ENCODE peak calls at places on chromosome 14, in four cellular contexts. P is A549, L is WERI-Rb-1, K is neural progenitor cell. V is an unnamed sample.

GRCh38 chr14:90871605-90872233 is 55.5 kb upstream of the TTC7B start:
- DNase-seq in L (no peak), P (no peak), K (no peak), V (no peak)

GRCh38 chr14:93089501-93090269 is 26.0 kb downstream of the ITPK1 start:
- DNase-seq in L (no peak), P (no peak), K (peak; percentile 36), V (peak; percentile 57)

GRCh38 chr14:73723799-73724621 is 9.8 kb upstream of the PNMA1 start:
- DNase-seq in P (peak; percentile 74), L (no peak), K (peak; percentile 38), V (peak; percentile 93)

GRCh38 chr14:91835197-91835919 is 32.0 kb downstream of the TC2N start:
- DNase-seq in K (no peak), L (no peak), P (no peak), V (no peak)

GRCh38 chr14:100841445-100842403 is 15.8 kb downstream of the MEG3 start:
- DNase-seq in P (no peak), K (no peak), L (no peak), V (peak; percentile 28)

GRCh38 chr14:92500491-92500941 is 13.1 kb upstream of the RIN3 start:
- DNase-seq in L (no peak), P (no peak), K (peak; percentile 41), V (no peak)

GRCh38 chr14:93103392-93104080 is 12.2 kb downstream of the ITPK1 start:
- DNase-seq in L (no peak), P (no peak), K (no peak), V (peak; percentile 59)

GRCh38 chr14:63910593-63911363 is 58.0 kb downstream of the SYNE2 start:
- DNase-seq in K (peak; percentile 12), P (no peak), L (no peak), V (no peak)

GRCh38 chr14:92513966-92514843 is 624 bp downstream of the RIN3 start:
- DNase-seq in P (peak; percentile 40), L (no peak), K (peak; percentile 43), V (peak; percentile 77)

GRCh38 chr14:72169521-72169920 is 237.3 kb downstream of the RGS6 start:
- DNase-seq in L (no peak), P (no peak), K (no peak), V (no peak)

GRCh38 chr14:81509321-81509720 is 24.3 kb downstream of the SEL1L start:
- DNase-seq in P (no peak), L (no peak), K (no peak), V (no peak)

GRCh38 chr14:49770212-49770817 is 2.4 kb downstream of the KLHDC2 start:
- DNase-seq in L (no peak), K (no peak), P (no peak), V (no peak)

GRCh38 chr14:104284636-104285482 is 146.5 kb downstream of the KIF26A start:
- DNase-seq in L (peak; percentile 2), K (no peak), P (no peak), V (peak; percentile 64)

GRCh38 chr14:93343266-93343665 is 3.7 kb upstream of the COX8C start:
- DNase-seq in P (no peak), K (no peak), L (no peak), V (no peak)

GRCh38 chr14:101535232-101535631 is 26.1 kb upstream of the DIO3 start:
- DNase-seq in L (no peak), K (no peak), P (peak; percentile 51), V (no peak)

GRCh38 chr14:70121521-70121920 is 67.2 kb downstream of the SLC8A3 start:
- DNase-seq in K (peak; percentile 93), L (no peak), P (no peak), V (no peak)

GRCh38 chr14:67653651-67654280 is 20.7 kb downstream of the VTI1B start:
- DNase-seq in P (no peak), K (no peak), L (peak; percentile 80), V (no peak)

GRCh38 chr14:103730490-103731035 is 15.0 kb downstream of the ZFYVE21 start:
- DNase-seq in L (no peak), K (no peak), P (no peak), V (peak; percentile 61)

GRCh38 chr14:91636604-91637003 is 95.3 kb downstream of the CATSPERB start:
- DNase-seq in L (no peak), K (no peak), P (no peak), V (no peak)

GRCh38 chr14:88503754-88504406 is 50.9 kb downstream of the PTPN21 start:
- DNase-seq in K (no peak), P (no peak), L (no peak), V (no peak)

GRCh38 chr14:61388976-61389576 is 67.7 kb downstream of the PRKCH start:
- DNase-seq in K (no peak), P (no peak), L (no peak), V (no peak)

GRCh38 chr14:52342849-52343606 is 28.9 kb downstream of the PTGER2 start:
- DNase-seq in P (no peak), L (no peak), K (no peak), V (no peak)

GRCh38 chr14:24307575-24308341 is at the start of gene CIDEB:
- DNase-seq in L (peak; percentile 59), P (peak; percentile 77), K (peak; percentile 66), V (no peak)

GRCh38 chr14:103562385-103563088 is at the start of the genes BAG5 and COA8:
- DNase-seq in P (peak; percentile 84), L (peak; percentile 92), K (peak; percentile 96), V (peak; percentile 97)

GRCh38 chr14:90502760-90503159 is 105.9 kb downstream of the CALM1 start:
- DNase-seq in L (no peak), P (no peak), K (no peak), V (no peak)

GRCh38 chr14:51304428-51304827 is 64.4 kb downstream of the TMX1 start:
- DNase-seq in L (no peak), P (no peak), K (no peak), V (no peak)

GRCh38 chr14:32367501-32367900 is 38.4 kb downstream of the AKAP6 start:
- DNase-seq in K (no peak), L (no peak), P (no peak), V (no peak)

GRCh38 chr14:54650331-54651017 is 83.5 kb downstream of the SAMD4A start:
- DNase-seq in L (no peak), K (no peak), P (peak; percentile 21), V (peak; percentile 88)

GRCh38 chr14:63454863-63455622 is 88.1 kb downstream of the PPP2R5E start:
- DNase-seq in K (no peak), P (no peak), L (no peak), V (no peak)

GRCh38 chr14:69501362-69501964 is 16.9 kb downstream of the PLEKHD1 start:
- DNase-seq in L (no peak), P (no peak), K (no peak), V (peak; percentile 45)

GRCh38 chr14:31930493-31931225 is 146.4 kb upstream of the ARHGAP5 start:
- DNase-seq in K (no peak), P (peak; percentile 38), L (no peak), V (no peak)

GRCh38 chr14:90060312-90060964 is 1.4 kb upstream of the KCNK13 start:
- DNase-seq in L (peak; percentile 89), K (peak; percentile 85), P (peak; percentile 48), V (peak; percentile 77)

GRCh38 chr14:72492196-72492595 is 401.7 kb downstream of the DPF3 start:
- DNase-seq in P (no peak), K (no peak), L (no peak), V (no peak)

DNA sequence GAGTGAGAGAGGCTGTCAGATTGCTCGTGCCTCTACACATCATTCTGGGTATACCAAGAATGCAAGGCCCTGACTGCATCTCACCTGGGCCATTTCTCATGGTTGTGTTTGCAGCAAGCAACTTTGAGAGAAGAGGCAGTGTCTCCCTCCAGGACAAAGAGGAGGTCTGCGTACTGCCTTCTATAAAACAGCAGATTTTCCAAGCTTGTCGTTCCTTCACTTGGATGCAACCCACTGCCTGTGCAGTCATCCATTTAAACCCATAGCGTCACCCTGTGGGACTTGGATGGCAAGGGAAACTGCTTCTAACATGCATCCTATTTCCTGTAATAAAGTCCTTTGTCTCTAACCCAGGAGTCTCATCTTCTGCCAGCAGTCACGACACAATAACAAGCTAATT is 1.3 kb downstream of the POMT2 start:
- DNase-seq in P (no peak), K (no peak), L (no peak), V (no peak)
- H3K4me3 ChIP-seq in P (peak overlapping the region; percentile 99), K (peak overlapping the region; percentile 75), L (no peak overlapping the region), V (peak overlapping the region; percentile 90)

GRCh38 chr14:94887591-94887990 is 117.7 kb upstream of the GSC start:
- DNase-seq in P (no peak), K (no peak), L (no peak), V (no peak)
- H3K9me3 ChIP-seq in P (no peaks in the 10 kb centered on the region), K (no peaks in the 10 kb centered on the region), L (no peaks in the 10 kb centered on the region), V (no peaks in the 10 kb centered on the region)

DNA sequence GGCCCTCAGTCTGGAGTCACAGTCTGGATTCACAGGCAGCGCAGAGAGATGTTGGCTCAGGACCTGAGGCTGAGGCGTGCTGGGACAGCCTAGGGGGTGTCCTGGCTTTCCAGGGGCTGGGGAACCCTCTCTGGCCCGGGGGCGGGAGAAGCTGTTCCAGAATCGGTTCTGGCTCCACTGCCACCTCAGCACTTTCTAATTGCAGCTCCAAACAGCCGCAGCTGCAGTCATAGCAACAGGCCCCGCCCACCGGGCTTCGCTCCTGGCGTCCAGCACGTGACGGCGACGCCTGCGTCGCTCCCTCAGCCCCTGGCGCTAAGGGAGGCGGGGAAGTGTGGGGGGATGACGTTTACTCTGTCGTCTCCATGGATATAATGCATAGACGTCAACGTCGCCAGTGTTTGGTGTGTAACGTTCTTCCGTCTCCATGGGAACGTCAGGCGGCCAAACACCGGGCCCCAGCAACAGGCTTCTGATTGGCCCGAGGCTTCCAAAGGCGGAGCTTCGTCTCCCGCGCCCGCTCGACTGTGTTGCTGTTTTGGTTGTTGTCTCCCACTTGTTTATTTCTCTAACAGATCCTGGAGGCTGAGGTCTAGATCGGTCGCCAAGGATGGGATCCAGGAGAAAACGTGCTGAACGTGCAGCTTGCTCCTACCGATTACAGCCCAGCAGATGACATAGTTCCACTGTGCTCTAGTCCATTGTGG is 19.7 kb upstream of the FOS start:
- DNase-seq in K (peak; percentile 100), L (peak; percentile 99), P (peak; percentile 98), V (peak; percentile 100)
- TF ChIP-seq CTCF in K (no peak), L (no peak), P (no peak), V (no peak)

DNA sequence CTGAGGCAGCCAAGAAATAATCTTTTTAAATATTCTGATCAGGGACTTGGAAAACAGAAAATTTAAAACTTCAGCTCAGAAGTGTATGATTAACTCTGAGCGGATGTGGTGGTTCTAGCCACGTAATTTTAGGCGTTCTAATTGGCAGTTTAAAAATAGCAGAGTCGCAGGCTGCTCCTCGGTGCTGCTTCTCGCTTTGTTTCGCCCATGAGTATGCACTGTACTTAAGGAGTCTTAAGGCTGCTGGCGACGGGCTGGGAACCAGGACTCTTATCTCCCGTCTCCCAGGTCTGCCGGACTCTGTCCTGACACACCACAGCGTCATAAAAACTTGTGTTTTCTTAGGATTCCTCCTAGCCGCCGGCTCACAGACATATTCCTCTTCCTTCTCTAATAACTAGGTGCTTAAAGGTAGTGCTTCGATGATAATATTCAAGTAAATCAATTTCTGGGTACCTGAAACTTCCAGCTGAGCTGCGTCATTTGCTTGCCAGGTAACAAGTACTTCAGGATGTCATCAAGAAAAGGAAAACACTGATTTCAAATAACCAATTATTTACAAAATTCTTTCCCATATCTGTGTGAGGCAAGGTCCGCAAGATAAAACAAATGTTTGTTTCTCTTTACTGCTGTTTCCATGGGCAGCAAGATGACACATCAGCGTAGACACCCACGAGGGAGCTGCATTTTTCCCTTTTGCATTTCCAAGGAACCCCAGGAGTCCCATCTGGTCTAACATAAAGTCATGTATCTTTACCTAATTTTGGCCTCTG is 113.2 kb upstream of the PELI2 start:
- DNase-seq in P (peak; percentile 22), K (peak; percentile 44), L (no peak), V (no peak)
- H3K4me3 ChIP-seq in P (peak overlapping the region; percentile 21), K (no peak overlapping the region), L (no peak overlapping the region), V (peak overlapping the region; percentile 30)

GRCh38 chr14:97058071-97058470 is 260.9 kb downstream of the VRK1 start:
- DNase-seq in L (no peak), K (no peak), P (no peak), V (no peak)
- H3K9me3 ChIP-seq in L (peaks cover 6% of the 10 kb centered on the region), K (no peaks in the 10 kb centered on the region), P (no peaks in the 10 kb centered on the region), V (no peaks in the 10 kb centered on the region)

GRCh38 chr14:25381498-25381897 is 331.6 kb upstream of the STXBP6 start:
- DNase-seq in K (peak; percentile 9), L (no peak), P (no peak), V (no peak)
- TF ChIP-seq CTCF in K (peak; percentile 36), L (peak; percentile 38), P (no peak), V (no peak)

V was measured in kidney.